ENCODE peak calls at places on chromosomes 4 and X, in nine cellular contexts. Z is SIG-M5, K is fibroblast of the aortic adventitia, E is occipital lobe, V is RKO, D is kidney glomerular epithelial cell, I is astrocyte of the spinal cord, S is mammary epithelial cell, G is psoas muscle. O is an unnamed sample.

GRCh38 chrX:41923925-41924693 is 755 bp upstream of the CASK start:
- DNase-seq in V (peak), S (peak), Z (no peak), E (peak), D (peak), I (peak), G (no peak), K (peak), O (peak)

GRCh38 chr4:100525689-100526088 is 7.9 kb upstream of the EMCN start:
- DNase-seq in Z (no peak), I (no peak), E (no peak), K (peak), V (no peak), S (no peak), D (no peak), G (no peak), O (no peak)

GRCh38 chr4:830776-831482 is 5.0 kb upstream of the CPLX1 start:
- DNase-seq in K (no peak), I (no peak), D (no peak), S (no peak), Z (no peak), V (no peak), G (peak), E (no peak), O (peak)

GRCh38 chr4:142917678-142918077 is 71.6 kb upstream of the INPP4B start:
- DNase-seq in E (no peak), V (no peak), K (no peak), I (no peak), S (no peak), G (no peak), D (no peak), Z (no peak), O (no peak)

GRCh38 chr4:148787831-148788477 is 345.7 kb upstream of the NR3C2 start:
- DNase-seq in S (peak), G (no peak), Z (no peak), D (peak), V (no peak), I (peak), E (no peak), K (peak), O (no peak)

GRCh38 chr4:25937801-25938200 is 23.8 kb downstream of the SMIM20 start:
- DNase-seq in I (peak), S (no peak), D (no peak), E (no peak), K (peak), V (no peak), G (no peak), Z (no peak), O (no peak)

GRCh38 chr4:109658871-109659410 is 44.3 kb downstream of the CASP6 start:
- DNase-seq in V (no peak), K (peak), D (no peak), E (no peak), Z (no peak), S (no peak), I (no peak), G (no peak), O (no peak)

GRCh38 chrX:108270280-108270679 is 167.9 kb downstream of the COL4A6 start:
- DNase-seq in V (no peak), I (no peak), G (no peak), E (no peak), K (no peak), S (peak), Z (no peak), D (peak), O (no peak)

GRCh38 chr4:69881173-69881773 is 21.3 kb upstream of the SULT1E1 start:
- DNase-seq in G (no peak), D (peak), K (peak), S (peak), V (peak), Z (no peak), E (no peak), I (peak), O (no peak)

GRCh38 chr4:74884282-74884681 is 48.6 kb upstream of the PARM1 start:
- DNase-seq in G (no peak), S (no peak), Z (no peak), D (no peak), E (no peak), I (no peak), K (no peak), V (no peak), O (no peak)

GRCh38 chr4:23887173-23887572 is 2.7 kb downstream of the PPARGC1A start:
- DNase-seq in G (no peak), V (no peak), D (no peak), S (no peak), K (no peak), Z (no peak), I (no peak), E (no peak), O (no peak)

GRCh38 chrX:12400218-12400617 is 261.9 kb downstream of the FRMPD4 start:
- DNase-seq in E (no peak), Z (no peak), D (no peak), K (no peak), V (no peak), G (no peak), I (no peak), S (no peak), O (no peak)

GRCh38 chr4:82519072-82519471 is 42.7 kb downstream of the TMEM150C start:
- DNase-seq in G (no peak), I (peak), V (no peak), D (peak), K (peak), S (no peak), Z (no peak), E (no peak), O (no peak)

GRCh38 chr4:87559090-87559837 is 30.1 kb upstream of the SPARCL1 start:
- DNase-seq in Z (no peak), D (no peak), I (no peak), V (no peak), E (no peak), G (no peak), S (no peak), K (no peak), O (peak)